ENCODE peak calls at places on chromosomes 12 and 14, in nine cellular contexts. K, X, V, Y, O, W, U, R and I are unnamed samples.

GRCh38 chr12:23415180-23415579 is 534.3 kb downstream of the SOX5 start:
- DNase-seq in K (no peak), X (no peak), W (no peak), R (no peak), Y (no peak), O (peak), U (no peak), V (no peak), I (no peak)

GRCh38 chr12:39144613-39145061 is 239.2 kb upstream of the CPNE8 start:
- DNase-seq in V (no peak), W (no peak), R (no peak), O (no peak), U (no peak), Y (no peak), K (no peak), X (no peak), I (no peak)

GRCh38 chr14:68843471-68844209 is 50.8 kb upstream of the ZFP36L1 start:
- DNase-seq in W (no peak), V (peak), R (peak), Y (peak), U (peak), K (no peak), X (peak), O (peak), I (peak)

GRCh38 chr14:89544636-89545301 is 127.7 kb upstream of the FOXN3 start:
- DNase-seq in X (peak), W (no peak), Y (peak), O (no peak), V (no peak), K (no peak), U (no peak), R (no peak), I (no peak)

GRCh38 chr12:59736786-59737185 is 141.0 kb downstream of the SLC16A7 start:
- DNase-seq in W (peak), R (no peak), X (peak), O (no peak), K (no peak), U (peak), Y (peak), V (no peak), I (no peak)

GRCh38 chr12:116599285-116600122 is 40.3 kb downstream of the MAP1LC3B2 start:
- DNase-seq in Y (peak), U (peak), R (peak), O (no peak), W (peak), V (peak), K (peak), X (peak), I (peak)

GRCh38 chr14:55581011-55581806 is 1.2 kb downstream of the KTN1 start:
- DNase-seq in R (peak), O (no peak), V (peak), X (peak), K (peak), W (no peak), Y (peak), U (peak), I (no peak)

GRCh38 chr12:45912774-45913173 is 77.6 kb downstream of the SCAF11 start:
- DNase-seq in O (no peak), K (no peak), W (no peak), R (no peak), U (no peak), Y (no peak), X (no peak), V (no peak), I (peak)

GRCh38 chr12:54126696-54127537 is 61.9 kb downstream of the SMUG1 start:
- DNase-seq in Y (peak), V (peak), U (peak), K (peak), O (no peak), W (no peak), R (no peak), X (peak), I (no peak)

GRCh38 chr12:60308366-60309000 is 712.7 kb downstream of the SLC16A7 start:
- DNase-seq in Y (no peak), O (no peak), X (peak), V (no peak), W (no peak), R (no peak), U (no peak), K (no peak), I (no peak)

GRCh38 chr12:49637401-49637800 is 14.0 kb downstream of the PRPF40B start:
- DNase-seq in W (no peak), Y (no peak), R (no peak), K (no peak), O (no peak), V (no peak), X (no peak), U (peak), I (no peak)

GRCh38 chr12:52831251-52831650 is 2.9 kb downstream of the KRT79 start:
- DNase-seq in X (no peak), K (no peak), V (no peak), O (no peak), U (no peak), W (no peak), Y (no peak), R (no peak), I (no peak)

GRCh38 chr12:99257672-99258071 is 389.9 kb upstream of the GARIN6 start:
- DNase-seq in K (no peak), Y (no peak), O (no peak), R (no peak), W (no peak), V (no peak), U (no peak), X (no peak), I (no peak)

GRCh38 chr14:74348241-74348734 is at the start of gene VRTN:
- DNase-seq in V (no peak), K (no peak), R (no peak), W (no peak), U (no peak), Y (no peak), O (no peak), X (no peak), I (no peak)

GRCh38 chr12:122527478-122527944 is 462 bp downstream of the KNTC1 start:
- DNase-seq in X (peak), Y (peak), V (no peak), U (no peak), W (no peak), O (no peak), R (no peak), K (no peak), I (no peak)

GRCh38 chr12:131896811-131897270 is 2.4 kb downstream of the ULK1 start:
- DNase-seq in K (no peak), R (no peak), V (no peak), O (peak), X (no peak), Y (no peak), W (no peak), U (no peak), I (no peak)

GRCh38 chr14:38286481-38286880 is 30.6 kb upstream of the CLEC14A start:
- DNase-seq in W (no peak), O (no peak), V (no peak), U (no peak), X (peak), Y (no peak), R (no peak), K (no peak), I (no peak)

GRCh38 chr12:82912406-82912805 is 225.7 kb downstream of the TMTC2 start:
- DNase-seq in U (no peak), R (no peak), K (no peak), W (no peak), O (no peak), V (no peak), Y (no peak), X (peak), I (no peak)

GRCh38 chr14:61537567-61538463 is 157.5 kb upstream of the HIF1A start:
- DNase-seq in O (peak), K (peak), V (no peak), Y (peak), W (no peak), X (peak), R (no peak), U (peak), I (peak)

GRCh38 chr14:74840603-74841030 is 35.3 kb downstream of the PROX2 start:
- DNase-seq in V (no peak), X (no peak), O (no peak), U (no peak), W (no peak), K (no peak), R (peak), Y (no peak), I (no peak)

GRCh38 chr14:22848391-22849164 is 12.2 kb downstream of the MMP14 start:
- DNase-seq in X (no peak), R (no peak), Y (peak), V (peak), K (no peak), W (no peak), U (peak), O (no peak), I (peak)

GRCh38 chr12:120183211-120183631 is 11.3 kb downstream of the GCN1 start:
- DNase-seq in X (no peak), Y (peak), R (no peak), O (no peak), K (no peak), U (peak), V (no peak), W (no peak), I (no peak)